ENCODE peak calls at places on chromosomes 5 and 9, in ten cellular contexts. M is BJ, C is cardiac fibroblast, V is transverse colon, D is upper lobe of left lung, Z is endodermal cell, O is A673, N is WERI-Rb-1, B is astrocyte of the spinal cord, S is A549. G is an unnamed sample.

GRCh38 chr5:157540707-157541451 is 34.7 kb downstream of the ADAM19 start:
- DNase-seq in M (no peak), C (peak), V (peak), D (peak), Z (peak), O (peak), N (no peak), B (peak), S (no peak), G (peak)

GRCh38 chr9:78115073-78115472 is 83.5 kb upstream of the GNAQ start:
- DNase-seq in M (no peak), C (no peak), V (no peak), D (no peak), Z (peak), O (peak), N (no peak), B (no peak), S (no peak), G (peak)

GRCh38 chr5:63049935-63050334 is 471.3 kb downstream of the LRRC70 start:
- DNase-seq in M (no peak), C (no peak), V (no peak), D (no peak), Z (no peak), O (no peak), N (no peak), B (no peak), S (no peak), G (no peak)

GRCh38 chr9:136572003-136572595 is 26.3 kb upstream of the NOTCH1 start:
- DNase-seq in M (no peak), C (peak), V (no peak), D (no peak), Z (peak), O (no peak), N (no peak), B (peak), S (peak), G (peak)

GRCh38 chr5:60794691-60795090 is 49.4 kb downstream of the ELOVL7 start:
- DNase-seq in M (no peak), C (no peak), V (no peak), D (no peak), Z (no peak), O (no peak), N (no peak), B (no peak), S (peak), G (no peak)

GRCh38 chr5:145960166-145960565 is 23.8 kb downstream of the SH3RF2 start:
- DNase-seq in M (no peak), C (no peak), V (no peak), D (no peak), Z (no peak), O (no peak), N (no peak), B (no peak), S (no peak), G (no peak)

GRCh38 chr5:141618030-141618803 is 583 bp downstream of the DIAPH1 start:
- DNase-seq in M (no peak), C (peak), V (peak), D (peak), Z (peak), O (peak), N (peak), B (peak), S (peak), G (no peak)

GRCh38 chr5:59039296-59040006 is 456.6 kb downstream of the RAB3C start:
- DNase-seq in M (no peak), C (peak), V (peak), D (peak), Z (peak), O (peak), N (peak), B (peak), S (no peak), G (peak)

GRCh38 chr5:125484272-125485002 is 738.0 kb upstream of the ZNF608 start:
- DNase-seq in M (no peak), C (peak), V (peak), D (peak), Z (no peak), O (peak), N (no peak), B (peak), S (peak), G (peak)

GRCh38 chr9:21831841-21832509 is 29.5 kb downstream of the MTAP start:
- DNase-seq in M (peak), C (peak), V (no peak), D (peak), Z (no peak), O (peak), N (no peak), B (peak), S (peak), G (peak)

GRCh38 chr5:37552770-37553719 is 173.9 kb downstream of the WDR70 start:
- DNase-seq in M (no peak), C (peak), V (no peak), D (no peak), Z (no peak), O (peak), N (no peak), B (peak), S (no peak), G (peak)

GRCh38 chr9:136327313-136327971 is at the start of gene GPSM1:
- DNase-seq in M (no peak), C (peak), V (peak), D (peak), Z (peak), O (peak), N (peak), B (peak), S (peak), G (peak)

GRCh38 chr9:114643001-114643400 is 14.6 kb downstream of the TEX53 start:
- DNase-seq in M (no peak), C (no peak), V (no peak), D (no peak), Z (no peak), O (no peak), N (no peak), B (no peak), S (no peak), G (no peak)

GRCh38 chr9:118711843-118712242 is 657.4 kb downstream of the BRINP1 start:
- DNase-seq in M (no peak), C (no peak), V (no peak), D (no peak), Z (no peak), O (no peak), N (no peak), B (no peak), S (no peak), G (no peak)

DNA sequence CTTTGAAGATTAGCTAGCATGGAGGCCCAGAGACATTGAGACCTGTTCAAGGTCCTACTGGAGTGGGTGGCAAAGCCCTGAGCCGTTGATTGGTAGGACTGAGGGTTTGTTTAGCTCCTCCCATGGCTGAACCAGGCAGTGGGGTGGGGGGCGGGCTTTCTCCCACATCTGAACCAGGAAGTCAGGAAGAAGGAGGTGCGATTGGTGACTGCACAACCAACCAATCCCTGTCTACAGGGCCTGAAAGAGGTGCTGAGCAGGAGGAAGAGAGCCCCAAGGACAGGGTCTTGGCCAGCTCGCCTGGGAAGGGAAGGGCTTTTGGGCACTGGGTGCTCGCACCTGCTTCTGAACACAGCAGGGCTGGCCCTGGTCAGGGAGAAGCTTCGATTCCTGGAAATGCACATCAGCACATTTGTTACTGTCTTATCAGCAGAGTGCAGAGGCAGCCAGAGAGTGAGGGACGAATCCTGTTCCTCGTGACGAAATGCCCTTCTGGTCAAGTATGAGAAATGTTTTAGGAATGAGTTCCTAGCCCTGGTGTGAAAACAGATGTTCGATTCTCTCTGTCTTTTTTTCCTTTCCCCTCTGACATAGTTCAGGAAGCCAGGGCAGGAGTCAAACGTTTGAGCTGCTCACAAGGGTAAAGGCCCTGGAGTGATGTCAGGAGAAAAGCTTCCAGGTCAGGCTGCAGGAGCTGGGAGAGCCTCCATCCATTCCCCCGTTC is 294.8 kb upstream of the KLF4 start:
- DNase-seq in M (peak), C (peak), V (no peak), D (no peak), Z (peak), O (no peak), N (no peak), B (peak), S (no peak), G (peak)
- H3K4me3 ChIP-seq in M (no peak), C (no peak), V (no peak), D (no peak), Z (no peak), O (no peak), N (no peak), B (no peak), S (no peak), G (no peak)

GRCh38 chr9:18060304-18060934 is 413.5 kb upstream of the ADAMTSL1 start:
- DNase-seq in M (no peak), C (no peak), V (no peak), D (no peak), Z (no peak), O (no peak), N (no peak), B (no peak), S (peak), G (peak)
- TF ChIP-seq CTCF in M (peak), C (peak), V (peak), D (no peak), Z (peak), O (peak), N (no peak), B (peak), S (no peak), G (peak)

DNA sequence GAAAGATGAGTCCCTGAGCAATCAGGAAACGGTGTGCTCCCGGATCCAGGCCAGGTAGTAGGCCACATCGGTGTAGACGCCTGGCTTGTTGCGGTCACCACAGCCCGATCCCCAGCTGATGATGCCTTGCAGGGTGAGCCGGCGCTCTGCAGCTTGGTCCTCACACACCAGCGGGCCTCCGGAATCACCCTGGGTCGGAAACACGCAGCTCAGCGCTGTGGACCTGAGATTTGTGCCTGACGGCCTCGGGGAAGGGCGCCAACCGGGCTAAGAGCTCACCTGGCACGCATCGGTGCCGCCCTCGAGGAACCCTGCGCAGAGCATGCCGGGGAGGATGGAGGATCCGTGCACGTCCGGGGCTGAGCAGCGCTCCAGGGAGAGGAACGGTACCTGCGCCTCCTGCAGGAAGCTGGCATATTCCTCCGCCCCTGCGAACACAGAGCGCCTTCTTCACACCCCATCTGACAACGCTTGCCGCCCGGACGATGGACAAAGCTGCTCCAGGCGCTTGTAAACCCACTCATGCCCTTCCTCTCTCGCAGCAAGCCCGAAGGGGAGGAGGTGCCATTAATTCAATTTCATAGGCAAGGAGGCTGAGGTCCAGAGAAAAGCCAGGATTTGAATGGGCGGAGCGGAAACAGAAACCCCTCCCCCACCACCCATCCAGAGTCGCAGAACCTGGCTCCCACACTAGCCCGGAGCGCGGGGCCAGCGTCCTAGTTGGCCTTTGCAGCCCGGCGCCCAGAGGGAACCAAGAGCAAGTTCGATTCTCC is 2.0 kb upstream of the PFN3 start:
- DNase-seq in M (no peak), C (peak), V (peak), D (peak), Z (peak), O (peak), N (peak), B (no peak), S (peak), G (peak)
- H3K4me3 ChIP-seq in M (no peak), C (peak), V (peak), D (peak), Z (peak), O (peak), N (peak), B (peak), S (peak), G (no peak)

GRCh38 chr5:22344000-22344399 is 509.1 kb downstream of the CDH12 start:
- DNase-seq in M (no peak), C (no peak), V (no peak), D (no peak), Z (no peak), O (no peak), N (no peak), B (no peak), S (no peak), G (no peak)

DNA sequence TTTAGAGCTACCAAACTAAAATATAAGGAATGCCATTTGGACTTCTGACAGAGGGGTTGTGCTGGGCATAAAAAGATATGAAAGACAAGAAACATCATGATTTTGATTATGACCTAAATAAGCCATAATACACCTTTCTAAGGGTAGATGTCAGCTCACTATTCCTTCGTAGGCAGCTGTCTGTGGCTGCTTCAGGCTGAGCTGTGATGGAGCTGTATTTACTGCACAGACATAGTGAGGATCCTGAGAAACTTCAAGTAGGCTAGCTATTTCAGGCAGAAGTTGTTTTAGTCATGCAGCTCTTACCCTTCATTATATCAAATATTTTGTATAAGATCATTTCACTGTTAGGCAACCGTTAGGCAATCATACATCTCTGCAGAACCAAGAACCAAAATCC is 511.7 kb downstream of the CDH12 start:
- DNase-seq in M (no peak), C (no peak), V (no peak), D (no peak), Z (no peak), O (no peak), N (no peak), B (no peak), S (no peak), G (no peak)
- TF ChIP-seq CTCF in M (no peak), C (no peak), V (no peak), D (no peak), Z (no peak), O (no peak), N (no peak), B (no peak), S (no peak), G (no peak)

DNA sequence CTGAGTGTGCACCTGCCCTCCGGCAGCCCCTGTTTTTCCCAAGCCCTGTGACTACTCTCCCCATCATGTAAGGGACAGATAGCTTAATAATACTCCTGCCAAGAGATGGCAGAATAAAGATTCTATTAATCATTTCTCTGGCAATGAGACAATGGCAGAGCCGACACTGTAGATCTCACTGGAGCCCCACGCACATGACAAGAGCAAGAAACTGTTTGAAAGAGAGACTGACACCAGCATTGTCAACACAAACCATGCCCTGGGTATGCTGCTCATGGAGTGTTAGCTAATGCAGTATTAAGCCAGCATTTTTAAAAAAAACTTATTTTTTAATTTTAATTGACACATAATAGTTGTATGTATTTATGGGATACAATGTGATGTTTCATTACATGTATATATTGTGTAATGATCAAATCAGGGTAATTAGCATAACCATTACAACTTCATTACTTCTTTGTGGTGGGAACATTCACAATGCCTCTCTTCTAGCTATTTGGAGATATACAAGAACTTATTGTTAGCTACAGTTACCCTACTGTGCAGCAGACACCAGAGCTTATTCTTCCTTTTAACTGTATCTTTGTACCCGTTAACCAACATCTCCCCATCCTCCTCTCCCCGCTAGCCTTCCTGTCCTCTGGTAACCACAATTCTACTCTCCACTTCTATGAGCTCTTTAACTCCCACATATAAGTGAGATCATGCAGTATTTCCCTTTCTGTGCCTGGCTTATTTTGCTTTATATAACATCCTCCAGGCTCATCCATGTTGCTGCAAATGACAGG is 31.5 kb upstream of the SEMA4D start:
- DNase-seq in M (no peak), C (no peak), V (no peak), D (no peak), Z (no peak), O (no peak), N (no peak), B (no peak), S (no peak), G (no peak)
- H3K4me3 ChIP-seq in M (no peak), C (no peak), V (no peak), D (no peak), Z (no peak), O (no peak), N (no peak), B (no peak), S (no peak), G (no peak)

DNA sequence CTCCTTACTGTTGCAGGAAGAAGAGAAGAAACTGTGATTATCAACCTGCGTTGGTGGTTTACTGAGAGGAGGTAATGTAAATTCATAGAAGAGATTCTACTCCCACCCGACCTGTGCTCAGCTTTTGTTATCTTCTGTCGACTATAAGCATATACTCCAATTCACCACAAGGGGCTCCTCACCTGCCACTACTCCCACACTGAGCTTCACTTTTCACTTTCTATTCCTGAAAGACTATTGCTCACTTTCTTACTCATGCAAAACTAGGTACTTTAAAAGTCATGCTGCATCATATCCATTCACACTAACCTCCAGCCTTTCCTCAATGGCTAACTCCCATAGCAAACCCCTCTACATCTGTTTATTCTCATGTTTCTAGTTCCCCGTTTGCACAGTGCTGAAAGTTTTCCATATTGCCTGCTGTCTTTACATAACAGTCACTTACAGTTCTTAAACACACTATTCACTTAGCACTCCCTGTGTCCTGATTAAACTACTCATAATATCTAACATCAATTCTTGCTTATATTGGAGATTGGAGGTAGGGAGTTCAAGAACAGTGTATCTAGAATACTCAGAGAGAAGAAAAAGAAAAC is 1062.6 kb downstream of the NR2F1-AS1 start:
- DNase-seq in M (no peak), C (peak), V (no peak), D (no peak), Z (peak), O (peak), N (no peak), B (peak), S (peak), G (peak)
- TF ChIP-seq CTCF in M (peak), C (peak), V (peak), D (no peak), Z (peak), O (peak), N (peak), B (peak), S (no peak), G (peak)

GRCh38 chr9:96852676-96853075 is 1.6 kb downstream of the ZNF782 start:
- DNase-seq in M (no peak), C (no peak), V (no peak), D (no peak), Z (no peak), O (no peak), N (no peak), B (no peak), S (no peak), G (no peak)
- H3K4me3 ChIP-seq in M (no peak), C (no peak), V (no peak), D (no peak), Z (peak), O (peak), N (no peak), B (no peak), S (no peak), G (peak)

GRCh38 chr5:32444946-32445758 is 612 bp upstream of the ZFR start:
- DNase-seq in M (no peak), C (no peak), V (no peak), D (no peak), Z (peak), O (no peak), N (no peak), B (no peak), S (no peak), G (no peak)

GRCh38 chr5:32444191-32444945 is at the start of gene ZFR:
- DNase-seq in M (no peak), C (peak), V (peak), D (peak), Z (peak), O (peak), N (peak), B (peak), S (peak), G (peak)

GRCh38 chr5:32443145-32443540 is 1.4 kb downstream of the ZFR start:
- DNase-seq in M (no peak), C (no peak), V (no peak), D (no peak), Z (no peak), O (no peak), N (no peak), B (peak), S (no peak), G (peak)

GRCh38 chr5:32445831-32446614 is 1.5 kb upstream of the ZFR start:
- DNase-seq in M (no peak), C (no peak), V (peak), D (no peak), Z (no peak), O (no peak), N (no peak), B (no peak), S (no peak), G (no peak)

DNA sequence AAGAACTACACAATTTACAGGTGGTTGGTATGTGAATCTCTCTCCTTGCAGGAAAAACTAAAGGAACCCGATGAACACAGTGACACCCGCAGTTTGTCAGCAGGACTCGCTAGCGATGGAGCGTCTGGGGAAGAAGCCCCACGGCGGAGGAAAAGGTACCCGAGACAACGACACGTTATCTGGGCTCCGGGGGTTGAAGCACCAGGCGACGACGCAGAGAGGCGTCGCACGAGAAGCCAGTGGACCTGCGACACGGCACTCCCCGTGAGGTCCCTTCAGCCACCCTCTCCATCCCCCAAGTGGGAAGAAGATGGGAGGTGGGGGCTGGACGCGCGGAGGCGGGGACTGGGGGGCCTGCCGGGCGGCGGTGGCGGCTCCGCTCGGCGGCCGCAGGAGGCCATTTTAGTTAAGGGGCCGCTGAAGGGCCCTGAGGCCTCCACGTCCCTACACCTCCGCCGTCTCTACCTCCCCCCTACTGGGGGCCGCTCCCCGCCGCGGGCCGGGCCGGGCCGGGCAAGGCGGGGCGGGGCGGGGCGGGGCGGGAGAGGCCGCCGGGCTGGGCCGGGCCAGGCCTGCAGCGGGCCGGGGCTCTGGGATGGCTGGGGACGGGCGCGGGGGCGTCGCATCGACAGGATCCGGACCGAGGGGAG is 874 bp downstream of the ZFR start:
- DNase-seq in M (no peak), C (peak), V (peak), D (peak), Z (peak), O (peak), N (peak), B (peak), S (peak), G (peak)
- TF ChIP-seq CTCF in M (no peak), C (no peak), V (no peak), D (no peak), Z (no peak), O (no peak), N (no peak), B (no peak), S (no peak), G (no peak)

G was measured in fibroblast of pulmonary artery.